ENCODE peak calls at places on chromosomes 3 and 15, in nine cellular contexts. R is neuronal stem cell; T is AG04450; G is psoas muscle; K is heart left ventricle; D is neural progenitor cell; J is IMR-90; E is DND-41; W is CD8-positive, alpha-beta memory T cell. A is an unnamed sample.

GRCh38 chr3:41489205-41489604 is 289.9 kb downstream of the CTNNB1 start:
- DNase-seq in R (no peak), T (no peak), G (no peak), K (no peak), D (no peak), J (no peak), E (no peak), W (no peak), A (no peak)

GRCh38 chr3:33299395-33300081 is 22.3 kb downstream of the FBXL2 start:
- DNase-seq in R (no peak), T (no peak), G (no peak), K (no peak), D (no peak), J (peak; percentile 76), E (no peak), W (no peak), A (no peak)

GRCh38 chr3:176650478-176650877 is 546.8 kb downstream of the TBL1XR1 start:
- DNase-seq in R (no peak), T (no peak), G (no peak), K (no peak), D (no peak), J (peak; percentile 35), E (no peak), W (no peak), A (no peak)

GRCh38 chr3:46401579-46401978 is 5.3 kb downstream of the CCR5AS start:
- DNase-seq in R (no peak), T (no peak), G (no peak), K (no peak), D (no peak), J (no peak), E (no peak), W (no peak), A (no peak)

GRCh38 chr3:197362086-197362485 is 63.7 kb upstream of the DLG1 start:
- DNase-seq in R (no peak), T (no peak), G (no peak), K (no peak), D (no peak), J (no peak), E (no peak), W (no peak), A (no peak)

GRCh38 chr3:182092662-182093262 is 381.0 kb downstream of the SOX2 start:
- DNase-seq in R (no peak), T (no peak), G (no peak), K (no peak), D (peak; percentile 14), J (no peak), E (no peak), W (no peak), A (peak; percentile 42)

GRCh38 chr3:77885381-77885780 is 845.5 kb downstream of the ROBO2 start:
- DNase-seq in R (no peak), T (no peak), G (no peak), K (no peak), D (no peak), J (no peak), E (no peak), W (no peak), A (no peak)

GRCh38 chr3:29144807-29145206 is 136.1 kb upstream of the RBMS3 start:
- DNase-seq in R (no peak), T (peak; percentile 34), G (no peak), K (no peak), D (peak; percentile 14), J (peak; percentile 65), E (no peak), W (no peak), A (no peak)

GRCh38 chr3:12350151-12350813 is 61.4 kb downstream of the PPARG start:
- DNase-seq in R (no peak), T (no peak), G (no peak), K (no peak), D (no peak), J (no peak), E (no peak), W (no peak), A (no peak)

GRCh38 chr3:44048196-44048924 is 193.3 kb upstream of the TOPAZ1 start:
- DNase-seq in R (no peak), T (no peak), G (no peak), K (no peak), D (no peak), J (no peak), E (no peak), W (no peak), A (no peak)

GRCh38 chr3:15797600-15798303 is at the start of gene ANKRD28:
- DNase-seq in R (peak; percentile 30), T (peak; percentile 92), G (no peak), K (no peak), D (peak; percentile 61), J (peak; percentile 98), E (peak; percentile 51), W (no peak), A (no peak)

GRCh38 chr3:15800780-15801179 is 3.0 kb upstream of the ANKRD28 start:
- DNase-seq in R (no peak), T (no peak), G (no peak), K (no peak), D (no peak), J (no peak), E (no peak), W (no peak), A (no peak)

GRCh38 chr3:15800327-15800726 is 2.5 kb upstream of the ANKRD28 start:
- DNase-seq in R (no peak), T (no peak), G (no peak), K (no peak), D (no peak), J (no peak), E (no peak), W (no peak), A (no peak)

GRCh38 chr3:15796771-15797599 is 794 bp downstream of the ANKRD28 start:
- DNase-seq in R (peak; percentile 41), T (peak; percentile 34), G (no peak), K (no peak), D (peak; percentile 60), J (peak; percentile 77), E (peak; percentile 28), W (no peak), A (peak; percentile 18)

GRCh38 chr3:15798533-15799245 is 910 bp upstream of the ANKRD28 start:
- DNase-seq in R (no peak), T (no peak), G (no peak), K (no peak), D (no peak), J (no peak), E (no peak), W (no peak), A (no peak)
- H3K27ac ChIP-seq in R (no peak overlapping the region), T (no peak overlapping the region), G (peak overlapping the region; percentile 86), K (no peak overlapping the region), D (no peak overlapping the region), J (peak overlapping the region; percentile 31), E (peak overlapping the region; percentile 95), W (peak overlapping the region; percentile 77), A (peak overlapping the region; percentile 92)

GRCh38 chr15:34890424-34890823 is 79.1 kb downstream of the AQR start:
- DNase-seq in R (no peak), T (no peak), G (no peak), K (no peak), D (no peak), J (peak; percentile 52), E (no peak), W (no peak), A (no peak)

GRCh38 chr15:34889486-34889885 is 80.1 kb downstream of the AQR start:
- DNase-seq in R (no peak), T (no peak), G (no peak), K (no peak), D (no peak), J (peak; percentile 38), E (no peak), W (no peak), A (no peak)

GRCh38 chr15:34896183-34896582 is 73.4 kb downstream of the AQR start:
- DNase-seq in R (no peak), T (no peak), G (no peak), K (no peak), D (no peak), J (no peak), E (no peak), W (no peak), A (no peak)

GRCh38 chr15:34893967-34894366 is 75.6 kb downstream of the AQR start:
- DNase-seq in R (no peak), T (no peak), G (no peak), K (no peak), D (no peak), J (no peak), E (no peak), W (no peak), A (no peak)

GRCh38 chr15:34892963-34893591 is 76.5 kb downstream of the AQR start:
- DNase-seq in R (no peak), T (no peak), G (no peak), K (no peak), D (peak; percentile 23), J (no peak), E (no peak), W (no peak), A (no peak)
- H3K27ac ChIP-seq in R (no peak overlapping the region), T (no peak overlapping the region), G (no peak overlapping the region), K (no peak overlapping the region), D (no peak overlapping the region), J (no peak overlapping the region), E (no peak overlapping the region), W (no peak overlapping the region), A (no peak overlapping the region)

GRCh38 chr15:48897144-48897814 is 19.3 kb downstream of the EID1 start:
- DNase-seq in R (no peak), T (peak; percentile 48), G (no peak), K (no peak), D (peak; percentile 27), J (peak; percentile 82), E (no peak), W (no peak), A (peak; percentile 41)
- H3K27ac ChIP-seq in R (peak overlapping the region; percentile 81), T (peak overlapping the region; percentile 83), G (no peak overlapping the region), K (peak overlapping the region; percentile 50), D (peak overlapping the region; percentile 39), J (peak overlapping the region; percentile 87), E (no peak overlapping the region), W (no peak overlapping the region), A (peak overlapping the region; percentile 90)

GRCh38 chr15:40555876-40556275 is 9.0 kb downstream of the CCDC32 start:
- DNase-seq in R (no peak), T (no peak), G (no peak), K (no peak), D (no peak), J (no peak), E (no peak), W (no peak), A (no peak)

GRCh38 chr15:40558952-40559742 is 5.7 kb downstream of the CCDC32 start:
- DNase-seq in R (no peak), T (no peak), G (no peak), K (no peak), D (no peak), J (no peak), E (no peak), W (no peak), A (no peak)

GRCh38 chr15:40550381-40551037 is 14.3 kb downstream of the CCDC32 start:
- DNase-seq in R (no peak), T (no peak), G (no peak), K (no peak), D (no peak), J (no peak), E (no peak), W (no peak), A (no peak)

GRCh38 chr15:40549894-40550293 is 14.9 kb downstream of the CCDC32 start:
- DNase-seq in R (no peak), T (no peak), G (peak; percentile 93), K (peak; percentile 83), D (no peak), J (no peak), E (no peak), W (no peak), A (no peak)

DNA sequence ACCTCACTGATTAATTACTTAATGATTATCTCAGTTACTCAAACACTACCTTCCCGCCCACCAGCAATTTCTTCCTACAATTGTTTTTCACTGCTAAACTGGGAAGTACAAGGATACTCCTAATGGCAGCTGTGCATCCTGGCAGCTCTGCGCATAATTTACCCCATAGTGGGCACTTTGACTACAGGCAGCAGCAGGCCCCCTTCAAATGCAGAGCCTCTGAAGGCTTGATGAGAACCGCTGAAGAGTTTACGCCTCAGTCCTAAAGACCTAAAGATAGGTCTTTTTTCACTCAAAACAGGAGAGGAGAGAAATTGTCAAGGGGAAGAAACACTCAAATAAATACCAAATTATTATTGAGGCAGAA is 10.7 kb downstream of the CCDC32 start:
- DNase-seq in R (no peak), T (no peak), G (no peak), K (no peak), D (peak; percentile 47), J (no peak), E (no peak), W (no peak), A (no peak)
- H3K27ac ChIP-seq in R (no peak overlapping the region), T (no peak overlapping the region), G (peak overlapping the region; percentile 82), K (peak overlapping the region; percentile 51), D (no peak overlapping the region), J (no peak overlapping the region), E (no peak overlapping the region), W (no peak overlapping the region), A (no peak overlapping the region)